ENCODE peak calls at places on chromosomes 11 and 22, in seven cellular contexts. G, M, K, C, Y, J and X are unnamed samples.

GRCh38 chr11:134359646-134360045 is 27.9 kb downstream of the GLB1L2 start:
- DNase-seq in G (no peak), M (no peak), K (no peak), C (no peak), Y (no peak), J (no peak), X (no peak)

GRCh38 chr11:45859661-45860140 is 12.4 kb downstream of the CRY2 start:
- DNase-seq in G (no peak), M (no peak), K (no peak), C (peak), Y (no peak), J (peak), X (peak)

GRCh38 chr11:73213196-73214143 is 4.6 kb upstream of the P2RY2 start:
- DNase-seq in G (no peak), M (no peak), K (no peak), C (no peak), Y (no peak), J (no peak), X (no peak)

GRCh38 chr11:2772544-2773031 is 72.8 kb upstream of the KCNQ1OT1 start:
- DNase-seq in G (peak), M (no peak), K (no peak), C (no peak), Y (no peak), J (no peak), X (no peak)

GRCh38 chr11:103055174-103055890 is 36.6 kb downstream of the DCUN1D5 start:
- DNase-seq in G (no peak), M (peak), K (peak), C (peak), Y (peak), J (no peak), X (no peak)

GRCh38 chr11:6237903-6238302 is 986 bp upstream of the CNGA4 start:
- DNase-seq in G (no peak), M (no peak), K (no peak), C (no peak), Y (no peak), J (no peak), X (no peak)

GRCh38 chr11:110897035-110897434 is 184.8 kb upstream of the ARHGAP20 start:
- DNase-seq in G (no peak), M (no peak), K (no peak), C (no peak), Y (no peak), J (no peak), X (no peak)

GRCh38 chr22:26436903-26437515 is 7.9 kb downstream of the ASPHD2 start:
- DNase-seq in G (no peak), M (no peak), K (no peak), C (no peak), Y (no peak), J (no peak), X (no peak)

GRCh38 chr11:118205979-118206611 is 18.7 kb downstream of the JAML start:
- DNase-seq in G (no peak), M (peak), K (no peak), C (no peak), Y (no peak), J (no peak), X (no peak)

GRCh38 chr22:22556995-22557925 is 1.8 kb downstream of the PRAME start:
- DNase-seq in G (no peak), M (no peak), K (no peak), C (no peak), Y (peak), J (no peak), X (no peak)

GRCh38 chr11:107707128-107707760 is 4.6 kb downstream of the SLN start:
- DNase-seq in G (no peak), M (no peak), K (no peak), C (no peak), Y (no peak), J (no peak), X (no peak)

GRCh38 chr11:44621784-44622183 is 56.3 kb downstream of the CD82 start:
- DNase-seq in G (peak), M (no peak), K (no peak), C (no peak), Y (no peak), J (peak), X (no peak)

GRCh38 chr11:115042002-115042401 is 363.7 kb downstream of the NXPE2 start:
- DNase-seq in G (no peak), M (no peak), K (no peak), C (no peak), Y (no peak), J (peak), X (peak)

GRCh38 chr11:65862941-65863888 is 3.0 kb downstream of the MUS81 start:
- DNase-seq in G (peak), M (no peak), K (no peak), C (no peak), Y (no peak), J (no peak), X (peak)

GRCh38 chr22:24141586-24141985 is 39.7 kb upstream of the SUSD2 start:
- DNase-seq in G (no peak), M (no peak), K (no peak), C (no peak), Y (no peak), J (no peak), X (no peak)

GRCh38 chr11:92500463-92500862 is 275.8 kb downstream of the FAT3 start:
- DNase-seq in G (no peak), M (no peak), K (no peak), C (no peak), Y (no peak), J (no peak), X (no peak)

GRCh38 chr22:37316875-37317371 is 34.6 kb downstream of the CYTH4 start:
- DNase-seq in G (peak), M (peak), K (peak), C (peak), Y (peak), J (peak), X (peak)

GRCh38 chr11:13134886-13135285 is 125.8 kb downstream of the RASSF10 start:
- DNase-seq in G (no peak), M (no peak), K (no peak), C (no peak), Y (no peak), J (no peak), X (no peak)

GRCh38 chr11:34468209-34468841 is 29.6 kb downstream of the CAT start:
- DNase-seq in G (peak), M (peak), K (peak), C (no peak), Y (peak), J (no peak), X (no peak)

GRCh38 chr11:72227316-72228228 is 3.0 kb downstream of the INPPL1 start:
- DNase-seq in G (no peak), M (no peak), K (no peak), C (no peak), Y (no peak), J (no peak), X (peak)

GRCh38 chr11:124669193-124669592 is 4.3 kb downstream of the SIAE start:
- DNase-seq in G (peak), M (peak), K (peak), C (peak), Y (peak), J (no peak), X (no peak)

GRCh38 chr11:96074551-96075309 is 150.8 kb upstream of the MTMR2 start:
- DNase-seq in G (no peak), M (no peak), K (no peak), C (no peak), Y (no peak), J (no peak), X (peak)

GRCh38 chr11:13761712-13762111 is 93.2 kb downstream of the FAR1 start:
- DNase-seq in G (no peak), M (no peak), K (no peak), C (no peak), Y (no peak), J (no peak), X (no peak)

GRCh38 chr11:111642521-111642920 is 40.3 kb downstream of the SIK2 start:
- DNase-seq in G (no peak), M (no peak), K (no peak), C (no peak), Y (no peak), J (no peak), X (no peak)

GRCh38 chr11:118607401-118608267 is at the start of gene PHLDB1:
- DNase-seq in G (peak), M (peak), K (peak), C (peak), Y (peak), J (peak), X (peak)